ENCODE peak calls at places on chromosomes 2 and 18, in four cellular contexts. G, E, A and S are unnamed samples.

GRCh38 chr2:60007666-60008065 is 545.8 kb downstream of the BCL11A start:
- DNase-seq in A (no peak), G (no peak), E (no peak), S (no peak)

GRCh38 chr2:23390152-23390551 is 5.2 kb downstream of the KLHL29 start:
- DNase-seq in A (no peak), E (peak; percentile 15), G (no peak), S (no peak)

GRCh38 chr2:146806295-146807005 is 1038.4 kb upstream of the ACVR2A start:
- DNase-seq in A (no peak), E (no peak), G (no peak), S (no peak)

GRCh38 chr18:55587341-55588000 is 521 bp downstream of the TCF4 start:
- DNase-seq in E (peak; percentile 25), A (no peak), G (peak; percentile 9), S (no peak)

GRCh38 chr2:183996825-183997823 is 601.2 kb upstream of the ZNF804A start:
- DNase-seq in A (no peak), E (no peak), G (no peak), S (no peak)

GRCh38 chr2:239164281-239164871 is 236.4 kb downstream of the HDAC4 start:
- DNase-seq in G (no peak), A (no peak), E (no peak), S (no peak)

GRCh38 chr2:173990970-173991819 is 26.0 kb upstream of the SP3 start:
- DNase-seq in E (no peak), G (no peak), A (peak; percentile 87), S (no peak)

GRCh38 chr2:232523682-232524597 is 2.0 kb upstream of the CHRND start:
- DNase-seq in E (peak; percentile 72), G (peak; percentile 78), A (no peak), S (peak; percentile 65)

GRCh38 chr18:56172527-56172926 is 465.9 kb downstream of the TXNL1 start:
- DNase-seq in A (no peak), E (no peak), G (no peak), S (no peak)

GRCh38 chr2:127105656-127106456 is 1.1 kb downstream of the BIN1 start:
- DNase-seq in E (no peak), A (no peak), G (no peak), S (no peak)

GRCh38 chr2:233919938-233920337 is 2.8 kb downstream of the TRPM8 start:
- DNase-seq in G (no peak), A (no peak), E (no peak), S (no peak)

GRCh38 chr18:75475228-75475627 is 47.7 kb upstream of the SMIM21 start:
- DNase-seq in E (no peak), G (no peak), A (no peak), S (no peak)

GRCh38 chr18:75472391-75472790 is 44.9 kb upstream of the SMIM21 start:
- DNase-seq in G (no peak), A (no peak), E (no peak), S (no peak)

GRCh38 chr18:75473316-75473715 is 45.8 kb upstream of the SMIM21 start:
- DNase-seq in E (no peak), A (no peak), G (no peak), S (no peak)

GRCh38 chr18:75472906-75473305 is 45.4 kb upstream of the SMIM21 start:
- DNase-seq in E (no peak), A (no peak), G (no peak), S (no peak)

GRCh38 chr18:75474332-75474731 is 46.8 kb upstream of the SMIM21 start:
- DNase-seq in G (no peak), A (no peak), E (no peak), S (no peak)
- TF ChIP-seq CHD2 in G (no peak), A (no peak), E (no peak), S (no peak)

GRCh38 chr2:172086349-172087190 is 1.3 kb downstream of the DLX1 start:
- DNase-seq in G (no peak), E (no peak), A (no peak), S (peak; percentile 55)

GRCh38 chr2:172085460-172086159 is at the start of gene DLX1:
- DNase-seq in A (no peak), G (peak; percentile 51), E (no peak), S (no peak)

GRCh38 chr2:172083725-172084483 is 1.4 kb upstream of the DLX1 start:
- DNase-seq in A (no peak), G (no peak), E (peak; percentile 81), S (no peak)

GRCh38 chr2:172084484-172084733 is 898 bp upstream of the DLX1 start:
- DNase-seq in A (no peak), E (no peak), G (no peak), S (no peak)

DNA sequence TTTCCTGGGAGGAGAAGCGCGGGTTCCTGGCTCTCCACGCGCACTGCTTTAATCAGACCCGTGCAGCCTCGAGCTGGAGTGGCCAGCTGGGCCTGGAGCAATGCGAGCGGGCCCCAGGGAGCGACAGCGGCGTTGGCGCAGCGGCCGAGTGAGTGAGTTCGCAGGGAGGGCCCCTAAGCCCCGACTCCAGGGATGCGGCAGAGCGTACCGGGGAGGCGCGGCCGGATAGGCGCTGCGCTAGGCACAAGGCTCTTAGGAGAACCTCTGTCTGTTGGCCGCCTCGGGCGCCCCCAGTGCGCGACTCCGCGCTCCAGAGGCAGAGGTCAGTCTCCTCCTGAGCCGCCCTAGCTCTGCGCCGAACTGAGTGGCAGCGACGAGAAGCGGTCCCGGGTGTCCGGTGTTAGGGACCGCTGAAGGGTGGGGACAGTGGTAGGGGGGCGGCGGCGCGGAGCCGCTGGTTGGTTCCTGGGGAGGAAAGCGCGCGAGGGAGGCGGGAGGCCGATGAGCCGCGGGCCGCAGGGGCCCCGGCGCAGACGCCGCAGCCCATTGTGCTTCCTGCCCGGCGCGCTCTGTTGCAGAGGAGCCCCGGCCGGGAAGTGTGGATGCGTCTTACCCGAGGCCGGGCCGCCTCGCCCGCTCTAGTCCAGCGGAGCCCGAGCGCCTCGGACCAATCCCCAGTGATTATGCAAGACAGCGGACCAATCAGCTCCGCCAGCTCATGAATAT is 410 bp upstream of the DLX1 start:
- DNase-seq in A (no peak), G (peak; percentile 79), E (peak; percentile 98), S (peak; percentile 92)
- TF ChIP-seq POLR2AphosphoS2 in A (no peak), G (no peak), E (no peak), S (no peak)

GRCh38 chr2:192190474-192190873 is 4.3 kb downstream of the TMEFF2 start:
- DNase-seq in E (peak; percentile 5), A (no peak), G (peak; percentile 4), S (peak; percentile 20)
- H3K4me1 ChIP-seq in E (peaks cover 14% of the 10 kb centered on the region), A (no peaks in the 10 kb centered on the region), G (no peaks in the 10 kb centered on the region), S (no peaks in the 10 kb centered on the region)

GRCh38 chr2:47499093-47499492 is 96.1 kb downstream of the MSH2 start:
- DNase-seq in E (no peak), A (no peak), G (no peak), S (no peak)

GRCh38 chr2:47504174-47504810 is 101.3 kb downstream of the MSH2 start:
- DNase-seq in A (no peak), G (no peak), E (no peak), S (no peak)

GRCh38 chr2:47503481-47504070 is 100.6 kb downstream of the MSH2 start:
- DNase-seq in G (no peak), A (peak; percentile 33), E (no peak), S (no peak)

GRCh38 chr2:47499621-47500309 is 96.8 kb downstream of the MSH2 start:
- DNase-seq in E (no peak), G (no peak), A (no peak), S (no peak)

GRCh38 chr2:47501374-47502200 is 98.6 kb downstream of the MSH2 start:
- DNase-seq in E (no peak), G (no peak), A (no peak), S (no peak)
- TF ChIP-seq CHD2 in E (no peak), G (no peak), A (no peak), S (no peak)

GRCh38 chr2:96353606-96354095 is 18.1 kb downstream of the NCAPH start:
- DNase-seq in G (no peak), E (no peak), A (no peak), S (no peak)

GRCh38 chr2:96354492-96354891 is 18.9 kb downstream of the NCAPH start:
- DNase-seq in G (no peak), E (no peak), A (no peak), S (no peak)

GRCh38 chr2:96356889-96357288 is 21.3 kb downstream of the NCAPH start:
- DNase-seq in A (no peak), G (no peak), E (no peak), S (no peak)

GRCh38 chr2:96347395-96347794 is 11.8 kb downstream of the NCAPH start:
- DNase-seq in A (no peak), G (no peak), E (no peak), S (no peak)

GRCh38 chr2:96353032-96353561 is 17.5 kb downstream of the NCAPH start:
- DNase-seq in A (no peak), E (peak; percentile 95), G (no peak), S (no peak)
- TF ChIP-seq POLR2AphosphoS2 in A (no peak), E (no peak), G (no peak), S (no peak)

GRCh38 chr2:226758886-226759660 is 40.5 kb downstream of the IRS1 start:
- DNase-seq in A (no peak), G (no peak), E (no peak), S (no peak)

GRCh38 chr2:226763320-226763719 is 36.3 kb downstream of the IRS1 start:
- DNase-seq in A (no peak), E (no peak), G (no peak), S (no peak)

GRCh38 chr2:226761195-226761583 is 38.4 kb downstream of the IRS1 start:
- DNase-seq in A (no peak), G (no peak), E (no peak), S (no peak)

GRCh38 chr2:226759768-226760167 is 39.9 kb downstream of the IRS1 start:
- DNase-seq in E (no peak), A (no peak), G (no peak), S (no peak)

DNA sequence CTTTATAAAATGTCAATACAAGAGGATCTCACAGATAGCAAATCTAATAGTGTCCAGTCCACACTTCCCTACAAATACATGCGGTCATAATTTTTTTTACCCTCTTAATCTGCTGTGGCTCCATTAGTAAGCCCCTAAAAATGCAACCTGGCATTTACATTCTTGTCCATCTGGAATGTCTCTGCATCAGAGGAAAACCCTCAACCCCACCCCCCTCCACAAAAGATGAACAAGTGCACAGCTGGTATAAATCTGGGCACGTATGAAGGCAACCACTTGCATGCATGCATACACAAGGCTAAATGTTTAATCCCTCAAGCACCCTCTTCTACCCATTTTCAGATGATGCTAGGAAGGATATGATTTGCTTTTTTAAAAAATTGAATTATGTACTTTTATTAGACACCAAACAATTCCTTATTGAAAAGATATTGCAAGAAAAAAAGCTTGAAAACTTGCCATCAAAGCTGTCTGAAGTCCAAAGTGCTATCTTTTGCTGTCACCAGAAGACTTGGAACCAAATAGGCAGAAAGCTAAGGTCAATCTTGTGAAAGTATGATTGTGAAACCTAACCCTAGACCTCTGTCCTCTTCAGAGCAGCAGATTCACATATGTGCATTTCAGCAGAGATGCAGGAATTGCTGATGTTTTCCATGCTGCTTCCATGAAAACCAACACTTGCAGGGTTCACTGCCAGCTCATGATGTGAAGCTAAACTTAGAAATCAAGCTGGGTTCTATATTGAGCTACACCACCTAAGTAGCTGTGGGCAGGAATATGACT is 39.0 kb downstream of the IRS1 start:
- DNase-seq in G (peak; percentile 3), A (no peak), E (no peak), S (peak; percentile 90)
- H3K4me1 ChIP-seq in G (peaks cover 58% of the 10 kb centered on the region), A (no peaks in the 10 kb centered on the region), E (no peaks in the 10 kb centered on the region), S (peaks cover 45% of the 10 kb centered on the region)

GRCh38 chr2:43251171-43251731 is 24.8 kb upstream of the ZFP36L2 start:
- DNase-seq in E (no peak), G (no peak), A (no peak), S (peak; percentile 46)
- TF ChIP-seq CHD2 in E (no peak), G (no peak), A (no peak), S (no peak)

GRCh38 chr18:48743046-48743445 is 204.2 kb downstream of the CTIF start:
- DNase-seq in E (no peak), G (no peak), A (no peak), S (no peak)
- TF ChIP-seq POLR2AphosphoS2 in E (no peak), G (no peak), A (no peak), S (no peak)